ENCODE peak calls at places on chromosome 22, in six cellular contexts. One of them, this sample, is unnamed.

GRCh38 chr22:37243402-37244113 is 511 bp downstream of the RAC2 start:
- DNase-seq in transverse colon: no peak
- DNase-seq in ovary: no peak
- DNase-seq in tibial nerve: no peak
- DNase-seq in heart left ventricle: no peak
- DNase-seq in HCT116: no peak
- DNase-seq in this sample: peak; percentile 42

GRCh38 chr22:37166675-37167066 is 17.0 kb upstream of the IL2RB start:
- DNase-seq in ovary: peak; percentile 76
- DNase-seq in HCT116: no peak
- DNase-seq in tibial nerve: peak; percentile 68
- DNase-seq in heart left ventricle: peak; percentile 89
- DNase-seq in transverse colon: peak; percentile 91
- DNase-seq in this sample: peak; percentile 82

GRCh38 chr22:32469799-32470212 is 4.8 kb upstream of the FBXO7 start:
- DNase-seq in ovary: no peak
- DNase-seq in transverse colon: peak; percentile 10
- DNase-seq in HCT116: peak; percentile 13
- DNase-seq in tibial nerve: no peak
- DNase-seq in heart left ventricle: no peak
- DNase-seq in this sample: peak; percentile 65

GRCh38 chr22:27726726-27727449 is 74.7 kb downstream of the MN1 start:
- DNase-seq in ovary: peak; percentile 39
- DNase-seq in tibial nerve: no peak
- DNase-seq in heart left ventricle: peak; percentile 88
- DNase-seq in transverse colon: peak; percentile 28
- DNase-seq in HCT116: no peak
- DNase-seq in this sample: peak; percentile 92

GRCh38 chr22:49779226-49779625 is 48.4 kb downstream of the BRD1 start:
- DNase-seq in HCT116: no peak
- DNase-seq in ovary: no peak
- DNase-seq in tibial nerve: no peak
- DNase-seq in transverse colon: no peak
- DNase-seq in heart left ventricle: peak; percentile 24
- DNase-seq in this sample: no peak

GRCh38 chr22:26585104-26585790 is 4.7 kb downstream of the TPST2 start:
- DNase-seq in ovary: peak; percentile 41
- DNase-seq in HCT116: no peak
- DNase-seq in tibial nerve: no peak
- DNase-seq in transverse colon: no peak
- DNase-seq in heart left ventricle: peak; percentile 89
- DNase-seq in this sample: peak; percentile 94

GRCh38 chr22:19807161-19807913 is 46.8 kb downstream of the TBX1 start:
- DNase-seq in transverse colon: no peak
- DNase-seq in heart left ventricle: no peak
- DNase-seq in HCT116: no peak
- DNase-seq in tibial nerve: no peak
- DNase-seq in ovary: no peak
- DNase-seq in this sample: no peak

GRCh38 chr22:30717331-30717921 is 22.8 kb downstream of the OSBP2 start:
- DNase-seq in tibial nerve: no peak
- DNase-seq in heart left ventricle: no peak
- DNase-seq in transverse colon: no peak
- DNase-seq in ovary: no peak
- DNase-seq in HCT116: peak; percentile 54
- DNase-seq in this sample: no peak

GRCh38 chr22:35972559-35972958 is 56.1 kb downstream of the RBFOX2 start:
- DNase-seq in tibial nerve: no peak
- DNase-seq in ovary: no peak
- DNase-seq in transverse colon: no peak
- DNase-seq in HCT116: no peak
- DNase-seq in heart left ventricle: no peak
- DNase-seq in this sample: no peak

GRCh38 chr22:36986242-36986821 is 32.9 kb downstream of the TST start:
- DNase-seq in transverse colon: peak; percentile 40
- DNase-seq in tibial nerve: no peak
- DNase-seq in ovary: no peak
- DNase-seq in heart left ventricle: no peak
- DNase-seq in HCT116: no peak
- DNase-seq in this sample: peak; percentile 68

DNA sequence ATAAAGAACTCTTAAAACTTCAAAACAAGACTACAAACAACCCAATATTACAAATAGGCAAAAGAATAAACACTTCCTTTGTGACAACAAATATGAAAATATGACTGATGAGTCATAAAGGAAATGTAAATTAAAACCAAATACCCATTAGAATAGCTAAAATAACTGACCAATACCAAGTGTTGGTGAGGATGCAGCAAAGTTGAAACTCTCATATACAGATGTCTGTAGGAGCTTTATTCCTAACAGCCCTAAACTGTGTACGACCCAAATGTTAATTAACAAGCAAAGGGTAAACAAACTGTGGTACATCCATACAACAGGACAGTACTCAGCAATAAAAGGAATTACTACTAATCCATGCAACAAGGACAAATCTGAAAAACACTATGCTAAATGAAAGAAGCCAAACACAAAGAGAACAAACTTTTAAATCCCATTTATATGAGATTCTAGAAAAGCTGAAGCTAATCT is 43.0 kb downstream of the MAPK1 start:
- DNase-seq in tibial nerve: no peak
- DNase-seq in heart left ventricle: no peak
- DNase-seq in ovary: no peak
- DNase-seq in HCT116: no peak
- DNase-seq in transverse colon: no peak
- DNase-seq in this sample: no peak
- TF ChIP-seq POLR2A in tibial nerve: no peak
- TF ChIP-seq POLR2A in heart left ventricle: no peak
- TF ChIP-seq POLR2A in ovary: no peak
- TF ChIP-seq POLR2A in HCT116: no peak
- TF ChIP-seq POLR2A in transverse colon: no peak
- TF ChIP-seq POLR2A in this sample: no peak

DNA sequence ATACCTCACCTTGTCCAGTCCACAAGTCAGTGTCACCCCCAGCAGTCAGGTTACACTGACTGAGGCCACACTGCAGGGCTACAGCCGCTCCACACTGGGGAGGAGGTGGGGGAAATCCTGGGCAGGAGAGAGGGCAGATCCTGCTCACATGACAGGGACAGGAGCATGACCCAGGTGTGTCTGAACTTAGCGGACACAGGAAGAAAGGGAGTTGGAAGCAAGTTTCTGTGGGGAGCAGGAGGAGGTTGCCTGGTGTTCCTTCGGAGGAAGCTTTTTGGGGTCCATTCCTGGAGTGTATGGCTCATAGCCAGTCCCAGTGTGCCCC is 5.9 kb downstream of the MMP11 start:
- DNase-seq in ovary: no peak
- DNase-seq in tibial nerve: no peak
- DNase-seq in transverse colon: no peak
- DNase-seq in HCT116: no peak
- DNase-seq in heart left ventricle: no peak
- DNase-seq in this sample: no peak
- TF ChIP-seq POLR2A in ovary: no peak
- TF ChIP-seq POLR2A in tibial nerve: no peak
- TF ChIP-seq POLR2A in transverse colon: no peak
- TF ChIP-seq POLR2A in HCT116: no peak
- TF ChIP-seq POLR2A in heart left ventricle: no peak
- TF ChIP-seq POLR2A in this sample: no peak

DNA sequence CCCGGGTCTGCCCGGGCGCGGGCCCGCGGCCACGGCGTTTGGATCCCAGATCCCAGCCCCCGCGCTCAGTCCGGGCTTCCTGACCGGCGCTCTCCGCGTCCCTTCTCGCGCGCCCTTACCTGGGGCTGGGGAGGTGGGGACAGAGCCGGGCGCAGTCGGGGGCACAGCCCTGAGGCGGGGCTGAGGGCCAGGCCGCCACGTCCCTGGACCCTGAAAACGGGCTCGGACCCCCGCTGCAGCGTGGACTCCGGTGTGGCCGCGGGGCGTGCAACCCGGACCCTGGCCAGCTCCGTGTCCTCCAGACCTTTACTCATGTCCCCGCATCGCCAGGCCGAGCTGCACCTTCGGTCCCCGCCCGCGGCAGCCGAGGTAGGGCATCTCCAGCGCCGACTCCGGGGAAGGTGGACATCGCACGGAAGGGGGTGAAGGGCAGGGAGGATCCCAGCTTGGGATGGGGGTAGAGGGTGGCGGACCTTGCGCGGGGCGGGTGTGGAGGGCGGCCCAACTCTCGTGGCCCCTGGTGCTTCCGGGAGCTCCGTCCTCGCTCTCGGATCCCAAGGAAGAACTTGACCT is 9.9 kb upstream of the AIFM3 start:
- DNase-seq in tibial nerve: no peak
- DNase-seq in HCT116: no peak
- DNase-seq in transverse colon: peak; percentile 44
- DNase-seq in heart left ventricle: no peak
- DNase-seq in ovary: no peak
- DNase-seq in this sample: peak; percentile 49
- TF ChIP-seq POLR2A in tibial nerve: no peak
- TF ChIP-seq POLR2A in HCT116: peak; percentile 19
- TF ChIP-seq POLR2A in transverse colon: peak; percentile 75
- TF ChIP-seq POLR2A in heart left ventricle: no peak
- TF ChIP-seq POLR2A in ovary: no peak
- TF ChIP-seq POLR2A in this sample: no peak

DNA sequence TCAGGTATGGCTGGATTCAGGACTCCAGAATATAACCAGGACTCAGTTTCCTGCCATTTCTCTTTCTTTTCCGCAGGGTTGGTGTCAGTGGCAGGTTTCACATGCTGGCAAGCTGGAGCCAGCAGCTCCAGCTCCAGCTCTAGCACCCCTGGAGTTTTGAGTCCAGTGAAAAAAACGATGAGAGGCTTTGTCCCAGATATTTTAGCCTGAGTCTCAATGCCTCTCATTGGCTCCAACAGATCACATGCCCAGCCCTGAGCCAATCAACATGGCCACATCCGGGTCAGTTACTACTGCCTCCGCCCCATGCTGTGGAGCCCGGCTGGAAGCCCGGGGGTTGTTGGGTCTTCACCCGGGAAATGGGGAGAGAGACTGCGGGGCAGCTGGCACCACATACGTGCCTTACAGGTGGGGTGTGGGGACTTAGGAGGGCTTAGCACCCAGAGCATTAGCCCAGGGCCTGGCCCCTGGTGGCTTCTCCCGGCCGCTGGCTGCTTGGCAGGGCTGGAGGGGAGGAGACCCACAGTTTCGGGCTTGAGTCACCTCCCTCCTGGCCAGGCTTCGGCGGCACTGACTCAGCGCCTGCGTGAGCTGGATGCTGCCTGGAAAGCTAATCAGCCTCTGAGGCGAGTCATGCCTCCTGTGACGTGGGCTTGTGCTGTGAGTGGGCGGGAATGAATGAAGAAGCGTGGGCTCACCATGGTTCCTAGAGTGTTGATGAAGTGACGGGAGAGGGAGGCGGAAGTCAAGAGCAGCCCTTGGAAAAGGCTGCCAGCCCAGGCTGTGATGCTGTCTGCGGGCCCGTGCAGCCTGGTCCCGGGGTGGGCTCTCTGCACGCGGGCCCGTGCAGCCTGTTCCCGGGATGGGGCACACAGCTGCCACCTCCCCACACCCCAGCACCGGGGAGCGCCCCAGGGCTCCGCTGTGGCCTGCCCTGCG is 15.3 kb upstream of the MRTFA start:
- DNase-seq in ovary: peak; percentile 97
- DNase-seq in transverse colon: peak; percentile 88
- DNase-seq in HCT116: peak; percentile 95
- DNase-seq in tibial nerve: peak; percentile 88
- DNase-seq in heart left ventricle: peak; percentile 98
- DNase-seq in this sample: peak; percentile 98
- TF ChIP-seq POLR2A in ovary: peak; percentile 89
- TF ChIP-seq POLR2A in transverse colon: peak; percentile 65
- TF ChIP-seq POLR2A in HCT116: peak; percentile 93
- TF ChIP-seq POLR2A in tibial nerve: peak; percentile 87
- TF ChIP-seq POLR2A in heart left ventricle: peak; percentile 25
- TF ChIP-seq POLR2A in this sample: peak; percentile 94

GRCh38 chr22:39530692-39531331 is 1.7 kb downstream of the RPS19BP1 start:
- DNase-seq in heart left ventricle: no peak
- DNase-seq in HCT116: no peak
- DNase-seq in tibial nerve: no peak
- DNase-seq in ovary: peak; percentile 14
- DNase-seq in transverse colon: no peak
- DNase-seq in this sample: peak; percentile 85

GRCh38 chr22:39534591-39535301 is 2.2 kb upstream of the RPS19BP1 start:
- DNase-seq in ovary: peak; percentile 82
- DNase-seq in HCT116: no peak
- DNase-seq in heart left ventricle: peak; percentile 81
- DNase-seq in transverse colon: peak; percentile 89
- DNase-seq in tibial nerve: peak; percentile 83
- DNase-seq in this sample: peak; percentile 80

GRCh38 chr22:39530136-39530535 is 2.4 kb downstream of the RPS19BP1 start:
- DNase-seq in transverse colon: no peak
- DNase-seq in tibial nerve: no peak
- DNase-seq in heart left ventricle: no peak
- DNase-seq in HCT116: no peak
- DNase-seq in ovary: no peak
- DNase-seq in this sample: no peak

GRCh38 chr22:39534092-39534506 is 1.6 kb upstream of the RPS19BP1 start:
- DNase-seq in ovary: no peak
- DNase-seq in tibial nerve: no peak
- DNase-seq in HCT116: no peak
- DNase-seq in heart left ventricle: peak; percentile 39
- DNase-seq in transverse colon: no peak
- DNase-seq in this sample: no peak

DNA sequence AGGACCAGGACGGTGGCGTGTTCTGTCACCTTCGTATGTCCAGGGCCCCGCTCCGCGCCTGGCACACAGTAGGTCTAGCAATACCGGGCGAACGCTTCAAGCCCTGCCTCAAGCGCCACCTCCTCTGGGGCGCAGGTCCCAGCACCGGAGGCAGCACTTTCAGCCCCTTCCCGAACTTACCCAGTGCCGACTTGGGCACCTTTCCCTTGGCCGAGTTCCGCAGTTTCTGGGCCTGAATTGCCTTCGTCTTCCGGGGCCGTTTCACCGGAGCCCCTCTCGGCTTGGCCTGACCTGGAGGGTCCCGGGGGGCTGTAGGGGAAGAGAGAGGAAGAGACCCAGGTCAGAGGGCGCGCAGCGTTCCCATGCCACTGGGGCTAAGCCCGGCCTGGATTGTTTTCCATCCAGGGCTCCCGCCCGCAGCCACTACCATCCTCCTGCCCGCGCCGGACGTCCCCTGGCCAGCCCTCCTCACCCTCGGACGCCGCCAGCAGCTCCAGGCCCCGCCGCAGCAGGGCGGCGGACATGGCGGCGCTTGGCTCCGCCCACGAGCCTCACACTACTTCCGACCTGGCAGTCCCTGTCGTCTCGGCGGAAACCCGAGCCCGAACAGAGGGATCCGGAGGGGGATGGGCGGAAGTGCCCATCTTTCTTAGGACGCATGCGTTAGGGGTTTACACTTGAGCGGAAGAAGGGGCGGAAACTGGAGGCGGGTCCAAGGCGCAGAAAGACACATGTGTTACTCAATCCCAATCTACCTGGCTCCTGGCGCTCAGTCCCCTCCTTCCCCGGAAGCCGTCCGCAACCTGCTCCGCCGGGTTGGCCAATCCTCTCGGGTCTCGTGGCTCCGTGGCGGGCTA is at the start of gene RPS19BP1:
- DNase-seq in heart left ventricle: peak; percentile 99
- DNase-seq in HCT116: peak; percentile 99
- DNase-seq in transverse colon: peak; percentile 100
- DNase-seq in tibial nerve: peak; percentile 99
- DNase-seq in ovary: peak; percentile 100
- DNase-seq in this sample: peak; percentile 100
- TF ChIP-seq POLR2A in heart left ventricle: no peak
- TF ChIP-seq POLR2A in HCT116: peak; percentile 80
- TF ChIP-seq POLR2A in transverse colon: peak; percentile 91
- TF ChIP-seq POLR2A in tibial nerve: peak; percentile 86
- TF ChIP-seq POLR2A in ovary: peak; percentile 68
- TF ChIP-seq POLR2A in this sample: peak; percentile 91

This sample was measured in erythroblast.